ENCODE peak calls at places on chromosomes 2 and 18, in five cellular contexts. One of them, this sample, is unnamed.
A peak's percentile ranks its signal among the peaks of the same experiment; 100 is the strongest.

GRCh38 chr2:217573565-217573964 is 429.2 kb downstream of the TNS1 start:
- DNase-seq in ascending aorta: no peak
- DNase-seq in CD8-positive, alpha-beta T cell: no peak
- DNase-seq in osteoblast: peak; percentile 82
- DNase-seq in heart right ventricle: no peak
- DNase-seq in this sample: no peak

GRCh38 chr2:150620860-150621259 is 133.4 kb upstream of the RND3 start:
- DNase-seq in osteoblast: no peak
- DNase-seq in CD8-positive, alpha-beta T cell: no peak
- DNase-seq in ascending aorta: no peak
- DNase-seq in heart right ventricle: no peak
- DNase-seq in this sample: no peak

GRCh38 chr18:24560511-24560981 is 100.1 kb downstream of the HRH4 start:
- DNase-seq in ascending aorta: no peak
- DNase-seq in CD8-positive, alpha-beta T cell: no peak
- DNase-seq in osteoblast: no peak
- DNase-seq in heart right ventricle: no peak
- DNase-seq in this sample: no peak

GRCh38 chr2:105324732-105325131 is 4.8 kb downstream of the TGFBRAP1 start:
- DNase-seq in heart right ventricle: no peak
- DNase-seq in ascending aorta: no peak
- DNase-seq in CD8-positive, alpha-beta T cell: no peak
- DNase-seq in osteoblast: peak; percentile 89
- DNase-seq in this sample: no peak

GRCh38 chr2:96265349-96265839 is 403 bp downstream of the TMEM127 start:
- DNase-seq in CD8-positive, alpha-beta T cell: peak; percentile 12
- DNase-seq in heart right ventricle: peak; percentile 72
- DNase-seq in ascending aorta: no peak
- DNase-seq in osteoblast: peak; percentile 88
- DNase-seq in this sample: no peak

GRCh38 chr2:37365669-37366068 is 21.2 kb downstream of the QPCT start:
- DNase-seq in CD8-positive, alpha-beta T cell: no peak
- DNase-seq in osteoblast: peak; percentile 61
- DNase-seq in ascending aorta: no peak
- DNase-seq in heart right ventricle: no peak
- DNase-seq in this sample: no peak

GRCh38 chr2:62826953-62827675 is 121.6 kb downstream of the EHBP1 start:
- DNase-seq in ascending aorta: no peak
- DNase-seq in osteoblast: peak; percentile 51
- DNase-seq in CD8-positive, alpha-beta T cell: no peak
- DNase-seq in heart right ventricle: no peak
- DNase-seq in this sample: no peak

GRCh38 chr2:33059452-33060156 is 112.9 kb downstream of the LTBP1 start:
- DNase-seq in osteoblast: peak; percentile 65
- DNase-seq in CD8-positive, alpha-beta T cell: no peak
- DNase-seq in ascending aorta: no peak
- DNase-seq in heart right ventricle: no peak
- DNase-seq in this sample: no peak

GRCh38 chr2:151716721-151717120 is 17.6 kb downstream of the NEB start:
- DNase-seq in osteoblast: no peak
- DNase-seq in heart right ventricle: no peak
- DNase-seq in ascending aorta: no peak
- DNase-seq in CD8-positive, alpha-beta T cell: no peak
- DNase-seq in this sample: no peak

GRCh38 chr2:128466377-128467175 is 147.9 kb upstream of the HS6ST1 start:
- DNase-seq in CD8-positive, alpha-beta T cell: no peak
- DNase-seq in ascending aorta: peak; percentile 90
- DNase-seq in heart right ventricle: peak; percentile 68
- DNase-seq in osteoblast: peak; percentile 62
- DNase-seq in this sample: peak; percentile 72

GRCh38 chr2:127193164-127193947 is 26.7 kb downstream of the CYP27C1 start:
- DNase-seq in ascending aorta: no peak
- DNase-seq in CD8-positive, alpha-beta T cell: no peak
- DNase-seq in osteoblast: no peak
- DNase-seq in heart right ventricle: no peak
- DNase-seq in this sample: no peak

GRCh38 chr2:7438855-7439254 is 521.6 kb downstream of the RNF144A start:
- DNase-seq in ascending aorta: no peak
- DNase-seq in CD8-positive, alpha-beta T cell: no peak
- DNase-seq in heart right ventricle: no peak
- DNase-seq in osteoblast: no peak
- DNase-seq in this sample: no peak

DNA sequence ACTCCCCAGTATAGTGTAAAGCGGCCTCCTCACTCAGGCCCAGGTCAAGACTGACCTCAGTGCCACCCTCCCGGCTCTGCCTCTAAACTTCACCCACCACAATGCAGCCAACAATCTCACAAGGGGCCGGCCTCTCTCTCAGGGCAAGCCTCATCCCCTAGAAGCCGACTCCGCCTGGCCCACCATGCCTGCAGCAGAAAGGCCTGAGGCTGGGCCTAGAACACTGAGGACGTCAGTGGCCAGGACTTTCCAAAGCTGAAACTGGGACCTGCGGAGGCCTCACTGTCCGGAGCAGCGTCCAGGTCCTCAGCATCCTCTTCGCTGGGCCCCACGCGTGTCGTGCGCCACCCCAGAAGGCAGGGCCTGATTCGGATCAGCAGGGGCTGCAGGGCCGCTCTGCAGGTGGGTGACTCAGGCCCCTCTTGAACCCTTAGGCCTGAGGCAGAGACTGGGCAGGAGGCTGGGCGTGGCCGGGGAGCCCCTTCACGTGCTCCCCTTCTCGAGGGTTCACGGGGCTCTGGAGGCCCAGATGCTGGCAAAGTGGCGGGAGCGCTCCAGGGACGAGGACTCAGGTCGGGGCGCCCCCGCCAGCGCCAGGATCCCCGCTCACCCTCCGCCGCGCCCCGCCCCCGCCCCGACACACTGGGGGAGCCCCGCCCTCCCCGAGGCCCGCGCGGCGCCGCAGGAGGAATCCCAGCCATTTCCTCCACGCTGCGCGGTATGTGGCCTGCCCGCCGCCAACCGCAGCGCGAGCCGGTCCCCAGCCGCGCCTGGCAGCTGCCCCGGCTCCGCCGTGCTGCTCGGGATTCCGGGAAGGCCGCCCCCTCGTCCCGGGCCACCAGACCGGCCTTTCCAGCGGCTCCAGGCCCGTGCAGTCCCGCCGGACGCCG is 53.1 kb downstream of the PKDCC start:
- DNase-seq in CD8-positive, alpha-beta T cell: peak; percentile 46
- DNase-seq in heart right ventricle: peak; percentile 59
- DNase-seq in ascending aorta: peak; percentile 89
- DNase-seq in osteoblast: peak; percentile 96
- DNase-seq in this sample: peak; percentile 61
- H3K4me1 ChIP-seq in CD8-positive, alpha-beta T cell: peaks cover 83% of the 10 kb centered on the region
- H3K4me1 ChIP-seq in heart right ventricle: peaks cover 58% of the 10 kb centered on the region
- H3K4me1 ChIP-seq in ascending aorta: no peaks in the 10 kb centered on the region
- H3K4me1 ChIP-seq in osteoblast: peaks cover 11% of the 10 kb centered on the region
- H3K4me1 ChIP-seq in this sample: peaks cover 11% of the 10 kb centered on the region

GRCh38 chr18:48852292-48852691 is 98.5 kb downstream of the SMAD7 start:
- DNase-seq in heart right ventricle: no peak
- DNase-seq in CD8-positive, alpha-beta T cell: no peak
- DNase-seq in osteoblast: peak; percentile 88
- DNase-seq in ascending aorta: no peak
- DNase-seq in this sample: no peak

GRCh38 chr18:48851563-48851962 is 99.2 kb downstream of the SMAD7 start:
- DNase-seq in heart right ventricle: peak; percentile 73
- DNase-seq in osteoblast: peak; percentile 52
- DNase-seq in CD8-positive, alpha-beta T cell: no peak
- DNase-seq in ascending aorta: no peak
- DNase-seq in this sample: no peak

GRCh38 chr18:48848641-48849143 is 102.1 kb downstream of the SMAD7 start:
- DNase-seq in heart right ventricle: peak; percentile 74
- DNase-seq in ascending aorta: no peak
- DNase-seq in CD8-positive, alpha-beta T cell: no peak
- DNase-seq in osteoblast: peak; percentile 94
- DNase-seq in this sample: no peak

GRCh38 chr18:48852792-48853191 is 98.0 kb downstream of the SMAD7 start:
- DNase-seq in heart right ventricle: no peak
- DNase-seq in CD8-positive, alpha-beta T cell: no peak
- DNase-seq in ascending aorta: no peak
- DNase-seq in osteoblast: peak; percentile 49
- DNase-seq in this sample: no peak

DNA sequence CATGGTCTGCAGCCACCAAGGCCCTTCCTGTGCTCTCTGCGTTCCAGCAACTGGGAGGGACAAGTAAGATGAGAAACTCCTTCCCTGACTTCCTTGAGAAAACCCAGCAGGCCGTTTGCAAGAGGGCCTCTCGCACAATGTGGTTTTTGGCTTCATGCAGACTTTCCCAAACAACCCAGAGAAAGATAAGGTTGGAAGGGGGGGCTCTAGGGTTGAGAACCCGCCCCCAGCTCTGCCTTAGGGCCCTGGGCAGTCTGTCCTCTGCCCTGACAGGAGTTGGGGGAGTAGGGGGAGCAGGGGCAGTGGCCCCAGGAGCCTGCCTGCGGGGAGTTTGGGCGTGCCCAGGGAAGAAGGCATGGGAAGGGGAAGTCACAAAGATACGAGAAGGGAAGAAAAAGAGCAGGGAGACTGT is 99.9 kb downstream of the SMAD7 start:
- DNase-seq in osteoblast: no peak
- DNase-seq in ascending aorta: peak; percentile 79
- DNase-seq in CD8-positive, alpha-beta T cell: no peak
- DNase-seq in heart right ventricle: peak; percentile 80
- DNase-seq in this sample: no peak
- H3K27ac ChIP-seq in osteoblast: peak overlapping the region; percentile 70
- H3K27ac ChIP-seq in ascending aorta: peak overlapping the region; percentile 82
- H3K27ac ChIP-seq in CD8-positive, alpha-beta T cell: no peak overlapping the region
- H3K27ac ChIP-seq in heart right ventricle: peak overlapping the region; percentile 79
- H3K27ac ChIP-seq in this sample: peak overlapping the region; percentile 53

GRCh38 chr2:201127570-201127969 is 11.6 kb downstream of the CFLAR start:
- DNase-seq in osteoblast: no peak
- DNase-seq in CD8-positive, alpha-beta T cell: no peak
- DNase-seq in heart right ventricle: peak; percentile 38
- DNase-seq in ascending aorta: no peak
- DNase-seq in this sample: peak; percentile 49
- H3K4me3 ChIP-seq in osteoblast: peak overlapping the region; percentile 30
- H3K4me3 ChIP-seq in CD8-positive, alpha-beta T cell: peak overlapping the region; percentile 37
- H3K4me3 ChIP-seq in heart right ventricle: peak overlapping the region; percentile 80
- H3K4me3 ChIP-seq in ascending aorta: peak overlapping the region; percentile 47
- H3K4me3 ChIP-seq in this sample: peak overlapping the region; percentile 100

GRCh38 chr18:75210274-75211001 is at the start of gene TSHZ1:
- DNase-seq in osteoblast: peak; percentile 99
- DNase-seq in ascending aorta: peak; percentile 74
- DNase-seq in heart right ventricle: peak; percentile 83
- DNase-seq in CD8-positive, alpha-beta T cell: peak; percentile 21
- DNase-seq in this sample: no peak
- H3K4me1 ChIP-seq in osteoblast: peaks cover 42% of the 10 kb centered on the region
- H3K4me1 ChIP-seq in ascending aorta: no peaks in the 10 kb centered on the region
- H3K4me1 ChIP-seq in heart right ventricle: peaks cover 63% of the 10 kb centered on the region
- H3K4me1 ChIP-seq in CD8-positive, alpha-beta T cell: peaks cover 61% of the 10 kb centered on the region
- H3K4me1 ChIP-seq in this sample: peaks cover 56% of the 10 kb centered on the region